ENCODE peak calls at places on chromosomes 16 and 17, in six cellular contexts. U is neural progenitor cell; V is sigmoid colon; R is colonic mucosa; Y is tibial artery; A is CD4-positive, alpha-beta memory T cell. Q is an unnamed sample.

GRCh38 chr17:21239680-21240374 is 13.4 kb downstream of the NATD1 start:
- DNase-seq in A (no peak), V (no peak), U (peak; percentile 58), R (no peak), Y (no peak), Q (no peak)

GRCh38 chr17:77600346-77600745 is 358.2 kb upstream of the TNRC6C start:
- DNase-seq in Y (peak; percentile 14), V (no peak), A (no peak), U (no peak), R (no peak), Q (peak; percentile 21)

GRCh38 chr16:30958164-30959083 is 870 bp downstream of the SETD1A start:
- DNase-seq in V (no peak), R (peak; percentile 35), A (no peak), U (peak; percentile 89), Y (peak; percentile 38), Q (peak; percentile 91)

GRCh38 chr16:89921699-89922476 is 1.3 kb upstream of the TUBB3 start:
- DNase-seq in V (peak; percentile 93), R (peak; percentile 54), Y (peak; percentile 78), A (no peak), U (peak; percentile 62), Q (no peak)

GRCh38 chr17:76530489-76530814 is 7.1 kb downstream of the CYGB start:
- DNase-seq in U (no peak), R (no peak), Y (no peak), V (no peak), A (no peak), Q (no peak)

GRCh38 chr16:5944971-5945370 is 847.4 kb upstream of the EEF2KMT start:
- DNase-seq in A (no peak), Y (no peak), U (no peak), R (no peak), V (no peak), Q (no peak)

GRCh38 chr16:84082110-84082509 is 34.6 kb downstream of the MBTPS1 start:
- DNase-seq in Y (no peak), A (no peak), V (no peak), U (no peak), R (no peak), Q (no peak)

GRCh38 chr17:29376667-29377268 is 13.4 kb upstream of the TAOK1 start:
- DNase-seq in Y (no peak), V (peak; percentile 73), U (peak; percentile 81), R (no peak), A (no peak), Q (no peak)

GRCh38 chr16:88973007-88973410 is 4.0 kb downstream of the CBFA2T3 start:
- DNase-seq in Y (no peak), U (peak; percentile 52), V (no peak), A (no peak), R (no peak), Q (peak; percentile 84)

GRCh38 chr17:63474914-63475460 is 1.9 kb upstream of the ACE start:
- DNase-seq in V (no peak), A (no peak), R (no peak), U (no peak), Y (no peak), Q (no peak)

GRCh38 chr16:17159616-17160015 is 311.1 kb downstream of the XYLT1 start:
- DNase-seq in V (no peak), Y (no peak), U (peak; percentile 45), R (no peak), A (no peak), Q (no peak)

GRCh38 chr16:22098538-22099255 is 6.4 kb downstream of the VWA3A start:
- DNase-seq in R (no peak), Y (no peak), U (peak; percentile 75), V (no peak), A (peak; percentile 43), Q (no peak)

GRCh38 chr17:64411999-64412771 is 21.5 kb upstream of the PECAM1 start:
- DNase-seq in V (peak; percentile 80), Y (peak; percentile 65), A (no peak), R (peak; percentile 27), U (peak; percentile 87), Q (peak; percentile 90)

GRCh38 chr17:21119247-21119944 is 7.4 kb upstream of the DHRS7B start:
- DNase-seq in A (peak; percentile 70), V (peak; percentile 86), U (peak; percentile 73), R (peak; percentile 74), Y (peak; percentile 71), Q (peak; percentile 89)

GRCh38 chr16:48274476-48274875 is 27.1 kb upstream of the ABCC11 start:
- DNase-seq in R (no peak), U (no peak), Y (no peak), V (no peak), A (no peak), Q (no peak)
- H3K4me1 ChIP-seq in R (no peaks in the 10 kb centered on the region), U (no peaks in the 10 kb centered on the region), Y (peaks cover 29% of the 10 kb centered on the region), V (peaks cover 29% of the 10 kb centered on the region), A (no peaks in the 10 kb centered on the region), Q (peaks cover 9% of the 10 kb centered on the region)

GRCh38 chr16:12092347-12092882 is 115.9 kb downstream of the SNX29 start:
- DNase-seq in A (no peak), Y (peak; percentile 5), U (no peak), R (no peak), V (no peak), Q (no peak)
- H3K4me1 ChIP-seq in A (peaks cover 34% of the 10 kb centered on the region), Y (peaks cover 22% of the 10 kb centered on the region), U (peaks cover 61% of the 10 kb centered on the region), R (no peaks in the 10 kb centered on the region), V (peaks cover 20% of the 10 kb centered on the region), Q (peaks cover 15% of the 10 kb centered on the region)

GRCh38 chr17:33950061-33950460 is 305.0 kb upstream of the CCL2 start:
- DNase-seq in V (no peak), U (no peak), Y (no peak), A (no peak), R (no peak), Q (no peak)
- H3K4me1 ChIP-seq in V (no peaks in the 10 kb centered on the region), U (no peaks in the 10 kb centered on the region), Y (no peaks in the 10 kb centered on the region), A (no peaks in the 10 kb centered on the region), R (no peaks in the 10 kb centered on the region), Q (no peaks in the 10 kb centered on the region)

GRCh38 chr17:48619821-48620496 is 4.9 kb upstream of the HOXB8 start:
- DNase-seq in R (no peak), V (no peak), A (no peak), U (peak; percentile 57), Y (no peak), Q (no peak)
- H3K4me1 ChIP-seq in R (peaks cover 13% of the 10 kb centered on the region), V (peaks cover 20% of the 10 kb centered on the region), A (peaks cover 25% of the 10 kb centered on the region), U (no peaks in the 10 kb centered on the region), Y (peaks cover 15% of the 10 kb centered on the region), Q (peaks cover 21% of the 10 kb centered on the region)

GRCh38 chr17:74780443-74781238 is 4.5 kb upstream of the NAT9 start:
- DNase-seq in A (no peak), Y (no peak), U (peak; percentile 74), V (no peak), R (no peak), Q (no peak)
- H3K4me1 ChIP-seq in A (peaks cover 73% of the 10 kb centered on the region), Y (peaks cover 15% of the 10 kb centered on the region), U (peaks cover 6% of the 10 kb centered on the region), V (peaks cover 9% of the 10 kb centered on the region), R (peaks cover 6% of the 10 kb centered on the region), Q (peaks cover 82% of the 10 kb centered on the region)

GRCh38 chr17:74745548-74746177 is 2.8 kb upstream of the NHERF1 start:
- DNase-seq in R (no peak), V (peak; percentile 58), U (no peak), Y (no peak), A (no peak), Q (peak; percentile 67)
- H3K4me1 ChIP-seq in R (peaks cover 9% of the 10 kb centered on the region), V (peaks cover 14% of the 10 kb centered on the region), U (peaks cover 40% of the 10 kb centered on the region), Y (peaks cover 29% of the 10 kb centered on the region), A (peaks cover 73% of the 10 kb centered on the region), Q (peaks cover 93% of the 10 kb centered on the region)

GRCh38 chr17:34367486-34368270 is 4.6 kb upstream of the CCL1 start:
- DNase-seq in Y (no peak), R (no peak), V (no peak), U (no peak), A (no peak), Q (no peak)

GRCh38 chr17:34369571-34369970 is 6.5 kb upstream of the CCL1 start:
- DNase-seq in Y (no peak), R (peak; percentile 7), A (no peak), V (no peak), U (no peak), Q (no peak)

GRCh38 chr17:34370376-34370996 is 7.5 kb upstream of the CCL1 start:
- DNase-seq in Y (no peak), A (no peak), U (no peak), V (no peak), R (no peak), Q (no peak)

GRCh38 chr17:34369196-34369500 is 6.1 kb upstream of the CCL1 start:
- DNase-seq in V (no peak), Y (no peak), R (peak; percentile 13), U (no peak), A (no peak), Q (no peak)

GRCh38 chr17:34368455-34369195 is 5.6 kb upstream of the CCL1 start:
- DNase-seq in A (no peak), U (no peak), Y (no peak), V (no peak), R (no peak), Q (no peak)
- H3K4me1 ChIP-seq in A (no peaks in the 10 kb centered on the region), U (no peaks in the 10 kb centered on the region), Y (no peaks in the 10 kb centered on the region), V (no peaks in the 10 kb centered on the region), R (no peaks in the 10 kb centered on the region), Q (peaks cover 33% of the 10 kb centered on the region)

DNA sequence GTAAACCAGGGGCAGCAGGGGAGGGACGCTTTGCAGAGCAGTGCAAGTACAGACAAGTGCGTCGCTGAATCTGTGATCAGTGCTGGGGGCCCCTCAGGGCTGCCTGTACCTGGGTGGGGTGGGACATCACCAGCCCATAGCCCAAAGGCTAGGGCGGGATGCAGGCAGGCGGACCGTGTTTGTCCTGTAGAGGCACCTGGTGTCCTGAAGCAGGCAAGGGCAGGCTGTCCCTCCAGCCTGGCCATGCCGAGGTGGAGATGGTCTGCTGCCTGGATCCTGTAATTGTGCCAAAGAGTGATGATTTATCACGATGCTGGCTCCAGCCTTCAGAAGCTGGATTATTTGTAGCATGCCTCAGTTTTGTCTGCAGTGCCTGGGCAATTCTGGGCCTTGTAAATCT is 137.9 kb upstream of the GSE1 start:
- DNase-seq in U (no peak), V (no peak), R (no peak), Y (no peak), A (no peak), Q (no peak)
- H3K4me1 ChIP-seq in U (peaks cover 32% of the 10 kb centered on the region), V (peaks cover 21% of the 10 kb centered on the region), R (no peaks in the 10 kb centered on the region), Y (peaks cover 15% of the 10 kb centered on the region), A (no peaks in the 10 kb centered on the region), Q (no peaks in the 10 kb centered on the region)

DNA sequence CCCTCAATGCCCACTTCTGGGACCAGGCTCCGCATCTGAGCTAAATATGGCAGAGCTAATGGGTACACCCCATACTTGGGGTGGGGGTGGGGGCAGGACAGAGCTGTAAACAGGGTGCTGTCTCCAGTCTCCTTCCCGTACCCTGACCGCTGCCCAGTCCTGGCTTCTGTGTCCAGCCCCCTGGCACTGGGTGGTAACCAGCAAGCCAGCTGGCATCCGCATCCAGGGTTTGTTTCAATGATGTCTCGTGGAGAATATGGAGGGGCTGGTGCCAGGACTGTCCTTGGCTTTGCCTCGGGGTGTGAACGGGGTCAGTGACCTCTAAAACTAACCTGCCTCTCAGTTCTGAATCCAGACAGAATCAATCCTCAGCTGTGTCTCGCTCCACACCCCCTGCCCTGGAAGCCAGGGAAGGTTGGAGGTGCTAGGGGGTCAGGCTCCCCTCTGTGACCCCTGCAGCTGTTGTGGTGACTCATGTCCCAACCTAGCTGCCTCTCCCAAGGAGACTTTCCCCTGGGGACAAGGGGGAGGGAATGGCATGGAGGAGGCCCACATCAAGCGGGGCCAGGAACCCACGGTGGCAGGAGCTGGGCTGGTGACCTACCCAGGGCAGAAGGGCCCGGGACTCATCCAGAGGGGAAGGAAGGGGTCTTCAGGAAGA is 1.5 kb upstream of the PNMT start:
- DNase-seq in Y (peak; percentile 77), A (no peak), V (no peak), U (no peak), R (no peak), Q (peak; percentile 61)
- H3K4me1 ChIP-seq in Y (peaks cover 73% of the 10 kb centered on the region), A (peaks cover 12% of the 10 kb centered on the region), V (peaks cover 31% of the 10 kb centered on the region), U (peaks cover 32% of the 10 kb centered on the region), R (peaks cover 23% of the 10 kb centered on the region), Q (peaks cover 27% of the 10 kb centered on the region)